ENCODE peak calls at places on chromosomes 12 and 14, in nine cellular contexts. F is stimulated activated CD8-positive, alpha-beta memory T cell treated with anti-CD3 and anti-CD28 coated beads, Interleukin-4, amount 100 ng/mL, for 1 hour; G is LoVo; O is neural crest cell; L is stimulated activated naive B cell treated with anti-CD40 and anti-IgM and Interleukin-4, amounts not matched to agents 10 μg/mL and 1 μg/mL and 100 μg/mL, for 72 hours; H is lung microvascular endothelial cell; D is COR-L47; I is stimulated activated CD4-positive, alpha-beta T cell treated with anti-CD3 and anti-CD28 coated beads, Interleukin-4, amount 100 ng/mL, for 48 hours; R is GM12891. A is an unnamed sample.

GRCh38 chr12:52354197-52354596 is 13.1 kb downstream of the KRT85 start:
- DNase-seq in F (no peak), G (no peak), O (no peak), L (no peak), H (no peak), D (peak), I (no peak), R (no peak), A (no peak)

GRCh38 chr14:103433902-103434563 is 48.8 kb downstream of the MARK3 start:
- DNase-seq in F (no peak), G (no peak), O (no peak), L (no peak), H (no peak), D (no peak), I (no peak), R (no peak), A (no peak)

GRCh38 chr14:91810699-91811098 is 56.6 kb downstream of the TC2N start:
- DNase-seq in F (no peak), G (no peak), O (no peak), L (no peak), H (no peak), D (no peak), I (no peak), R (no peak), A (no peak)

GRCh38 chr14:103281496-103282231 is 52.4 kb upstream of the EIF5 start:
- DNase-seq in F (no peak), G (peak), O (peak), L (no peak), H (peak), D (peak), I (no peak), R (no peak), A (no peak)

GRCh38 chr12:87953257-87953860 is 75.8 kb downstream of the C12orf50 start:
- DNase-seq in F (no peak), G (peak), O (peak), L (no peak), H (peak), D (peak), I (no peak), R (no peak), A (peak)

GRCh38 chr14:83300454-83301064 is 1766.9 kb upstream of the SEL1L start:
- DNase-seq in F (no peak), G (peak), O (no peak), L (no peak), H (peak), D (peak), I (no peak), R (peak), A (peak)

GRCh38 chr12:111766608-111767361 is at the start of gene ALDH2:
- DNase-seq in F (no peak), G (peak), O (peak), L (no peak), H (peak), D (peak), I (no peak), R (peak), A (no peak)

GRCh38 chr12:105759172-105759571 is 379.6 kb downstream of the NUAK1 start:
- DNase-seq in F (no peak), G (no peak), O (no peak), L (no peak), H (no peak), D (no peak), I (no peak), R (no peak), A (no peak)

GRCh38 chr12:72286526-72286925 is 14.4 kb downstream of the TRHDE start:
- DNase-seq in F (no peak), G (no peak), O (no peak), L (no peak), H (no peak), D (no peak), I (no peak), R (no peak), A (no peak)

GRCh38 chr12:123522164-123522563 is 11.4 kb downstream of the RILPL1 start:
- DNase-seq in F (no peak), G (no peak), O (no peak), L (no peak), H (no peak), D (no peak), I (no peak), R (no peak), A (no peak)

GRCh38 chr12:6635856-6636521 is at the start of gene LPAR5:
- DNase-seq in F (no peak), G (peak), O (no peak), L (peak), H (peak), D (no peak), I (no peak), R (no peak), A (no peak)

GRCh38 chr12:105945935-105946334 is 192.8 kb downstream of the NUAK1 start:
- DNase-seq in F (no peak), G (no peak), O (no peak), L (no peak), H (no peak), D (no peak), I (no peak), R (no peak), A (no peak)

GRCh38 chr12:116278259-116278595 is 734 bp upstream of the MED13L start:
- DNase-seq in F (no peak), G (no peak), O (no peak), L (no peak), H (peak), D (no peak), I (no peak), R (no peak), A (no peak)

GRCh38 chr14:97058071-97058470 is 260.9 kb downstream of the VRK1 start:
- DNase-seq in F (no peak), G (no peak), O (no peak), L (no peak), H (no peak), D (no peak), I (no peak), R (no peak), A (no peak)

GRCh38 chr12:61412209-61412608 is 848.0 kb upstream of the USP15 start:
- DNase-seq in F (no peak), G (no peak), O (no peak), L (no peak), H (no peak), D (no peak), I (no peak), R (no peak), A (no peak)

GRCh38 chr12:4289334-4289878 is 15.8 kb downstream of the CCND2 start:
- DNase-seq in F (no peak), G (no peak), O (no peak), L (no peak), H (no peak), D (no peak), I (no peak), R (no peak), A (no peak)

GRCh38 chr12:122891661-122892525 is 4.0 kb downstream of the VPS37B start:
- DNase-seq in F (no peak), G (peak), O (no peak), L (no peak), H (no peak), D (no peak), I (no peak), R (no peak), A (no peak)

GRCh38 chr14:75025082-75025481 is 22.4 kb downstream of the EIF2B2 start:
- DNase-seq in F (no peak), G (peak), O (no peak), L (no peak), H (peak), D (no peak), I (no peak), R (no peak), A (no peak)

GRCh38 chr12:104929926-104930325 is 28.2 kb downstream of the SLC41A2 start:
- DNase-seq in F (no peak), G (no peak), O (no peak), L (no peak), H (peak), D (no peak), I (no peak), R (no peak), A (no peak)

GRCh38 chr12:92208613-92209121 is 63.0 kb upstream of the BTG1 start:
- DNase-seq in F (no peak), G (peak), O (no peak), L (no peak), H (peak), D (no peak), I (no peak), R (no peak), A (peak)

GRCh38 chr12:123106640-123107359 is 44.1 kb downstream of the PITPNM2 start:
- DNase-seq in F (peak), G (no peak), O (no peak), L (peak), H (peak), D (peak), I (peak), R (no peak), A (no peak)

GRCh38 chr12:123363743-123364531 is 710 bp downstream of the SBNO1 start:
- DNase-seq in F (no peak), G (peak), O (peak), L (no peak), H (peak), D (no peak), I (peak), R (no peak), A (no peak)

GRCh38 chr14:94501588-94502516 is 7.4 kb downstream of the SERPINA12 start:
- DNase-seq in F (no peak), G (no peak), O (no peak), L (no peak), H (no peak), D (no peak), I (no peak), R (no peak), A (no peak)

GRCh38 chr14:99174081-99174851 is 97.7 kb downstream of the BCL11B start:
- DNase-seq in F (no peak), G (no peak), O (no peak), L (no peak), H (no peak), D (no peak), I (no peak), R (no peak), A (no peak)

GRCh38 chr12:93427779-93428564 is 13.8 kb downstream of the UBE2N start:
- DNase-seq in F (no peak), G (no peak), O (no peak), L (no peak), H (no peak), D (no peak), I (no peak), R (no peak), A (no peak)

GRCh38 chr14:52961060-52961639 is 10.3 kb upstream of the FERMT2 start:
- DNase-seq in F (peak), G (peak), O (no peak), L (no peak), H (peak), D (peak), I (peak), R (peak), A (no peak)

GRCh38 chr12:25712169-25712568 is 159.1 kb upstream of the LMNTD1 start:
- DNase-seq in F (no peak), G (no peak), O (no peak), L (no peak), H (no peak), D (no peak), I (no peak), R (no peak), A (no peak)

GRCh38 chr12:4553943-4554342 is 8.1 kb upstream of the DYRK4 start:
- DNase-seq in F (no peak), G (no peak), O (no peak), L (no peak), H (no peak), D (no peak), I (no peak), R (no peak), A (no peak)

GRCh38 chr14:86057018-86057667 is 527.2 kb downstream of the FLRT2 start:
- DNase-seq in F (no peak), G (peak), O (peak), L (no peak), H (peak), D (peak), I (peak), R (no peak), A (no peak)

GRCh38 chr12:1579626-1580025 is 14.8 kb downstream of the FBXL14 start:
- DNase-seq in F (no peak), G (no peak), O (no peak), L (no peak), H (peak), D (no peak), I (no peak), R (no peak), A (no peak)

GRCh38 chr12:81086342-81086741 is 8.5 kb downstream of the ACSS3 start:
- DNase-seq in F (no peak), G (no peak), O (no peak), L (no peak), H (no peak), D (no peak), I (no peak), R (no peak), A (no peak)

GRCh38 chr12:76449572-76449971 is 101.4 kb upstream of the BBS10 start:
- DNase-seq in F (no peak), G (no peak), O (no peak), L (no peak), H (peak), D (no peak), I (no peak), R (no peak), A (no peak)

GRCh38 chr12:31019106-31019505 is 54.6 kb upstream of the DDX11 start:
- DNase-seq in F (no peak), G (no peak), O (no peak), L (no peak), H (no peak), D (no peak), I (no peak), R (no peak), A (no peak)

GRCh38 chr14:100774164-100774537 is 47.5 kb downstream of the DLK1 start:
- DNase-seq in F (no peak), G (no peak), O (no peak), L (no peak), H (no peak), D (no peak), I (no peak), R (no peak), A (no peak)

A was measured in glomerular endothelial cell.